ENCODE peak calls at places on chromosomes 13 and 19, in four cellular contexts. S is pancreas; R is stimulated activated CD4-positive, alpha-beta T cell treated with anti-CD3 and anti-CD28 coated beads, Interleukin-1b, Interleukin-23, amount 100 ng/mL, for 4 hours; O is NCI-H1930. A is an unnamed sample.

GRCh38 chr19:15332311-15332996 is at the start of gene BRD4:
- DNase-seq in S (peak), R (peak), O (peak), A (peak)

GRCh38 chr13:95181586-95181985 is 119.7 kb downstream of the ABCC4 start:
- DNase-seq in S (no peak), R (no peak), O (no peak), A (no peak)

GRCh38 chr13:43085545-43085944 is 62.2 kb downstream of the DNAJC15 start:
- DNase-seq in S (no peak), R (no peak), O (no peak), A (no peak)

GRCh38 chr13:36362251-36362650 is 16.1 kb upstream of the SPART start:
- DNase-seq in S (no peak), R (no peak), O (no peak), A (no peak)

GRCh38 chr13:46295531-46296464 is 84.1 kb downstream of the LRRC63 start:
- DNase-seq in S (no peak), R (no peak), O (no peak), A (no peak)

GRCh38 chr19:42179501-42179817 is 38.0 kb downstream of the DEDD2 start:
- DNase-seq in S (no peak), R (no peak), O (no peak), A (no peak)

GRCh38 chr19:14774373-14774772 is 4.0 kb downstream of the ADGRE2 start:
- DNase-seq in S (peak), R (no peak), O (no peak), A (no peak)

GRCh38 chr19:47381653-47382279 is 32.7 kb downstream of the DHX34 start:
- DNase-seq in S (no peak), R (no peak), O (no peak), A (no peak)

GRCh38 chr19:54203151-54203611 is 2.5 kb downstream of the RPS9 start:
- DNase-seq in S (peak), R (no peak), O (no peak), A (no peak)

GRCh38 chr19:50497030-50497420 is 14.0 kb downstream of the JOSD2 start:
- DNase-seq in S (peak), R (no peak), O (no peak), A (no peak)

GRCh38 chr19:45632468-45633196 is 6.6 kb downstream of the EML2 start:
- DNase-seq in S (peak), R (peak), O (no peak), A (peak)

A was measured in NCI-H1436.